ENCODE peak calls at places on chromosomes 11 and 22, in nine cellular contexts. H, K, A, L, Q, Z, E, T and G are unnamed samples.

GRCh38 chr11:11291432-11292015 is 61.5 kb downstream of the CSNK2A3 start:
- DNase-seq in Z (no peak), Q (no peak), T (no peak), A (no peak), H (no peak), K (no peak), E (no peak), L (no peak), G (no peak)

GRCh38 chr11:133337905-133338536 is 194.3 kb downstream of the OPCML start:
- DNase-seq in E (no peak), H (no peak), Z (no peak), T (no peak), K (no peak), L (no peak), A (no peak), Q (no peak), G (no peak)

GRCh38 chr11:12802418-12803085 is 128.3 kb downstream of the TEAD1 start:
- DNase-seq in H (no peak), Q (no peak), T (peak), E (peak), Z (no peak), L (peak), A (peak), K (peak), G (peak)

GRCh38 chr22:25160120-25160996 is 39.3 kb upstream of the CRYBB3 start:
- DNase-seq in L (no peak), K (no peak), Q (no peak), E (no peak), A (no peak), Z (no peak), H (no peak), T (no peak), G (no peak)

GRCh38 chr22:38034884-38035529 is 22.2 kb upstream of the PICK1 start:
- DNase-seq in A (no peak), E (no peak), K (no peak), H (no peak), Q (no peak), T (no peak), Z (no peak), L (peak), G (peak)

GRCh38 chr11:7484645-7485044 is 661 bp upstream of the OLFML1 start:
- DNase-seq in T (no peak), E (no peak), A (no peak), Z (no peak), L (no peak), K (no peak), H (no peak), Q (no peak), G (no peak)

GRCh38 chr11:69660001-69660500 is 15.1 kb downstream of the LTO1 start:
- DNase-seq in E (no peak), Q (no peak), T (no peak), H (no peak), Z (no peak), A (no peak), L (no peak), K (no peak), G (peak)

GRCh38 chr11:129223701-129224149 is 31.6 kb upstream of the ARHGAP32 start:
- DNase-seq in K (no peak), L (peak), T (no peak), E (no peak), Z (no peak), H (no peak), A (no peak), Q (no peak), G (no peak)

GRCh38 chr11:47891886-47892285 is 43.7 kb upstream of the NUP160 start:
- DNase-seq in Q (no peak), E (no peak), T (no peak), A (no peak), Z (no peak), L (peak), K (no peak), H (no peak), G (no peak)

GRCh38 chr11:34302046-34302921 is 55.5 kb downstream of the ABTB2 start:
- DNase-seq in Q (no peak), K (no peak), T (no peak), Z (peak), H (no peak), A (peak), E (peak), L (peak), G (no peak)

GRCh38 chr11:117600261-117600783 is 196.7 kb downstream of the DSCAML1 start:
- DNase-seq in L (no peak), Q (no peak), Z (no peak), K (no peak), T (no peak), A (no peak), H (no peak), E (no peak), G (no peak)

GRCh38 chr11:69598147-69598546 is 42.8 kb upstream of the CCND1 start:
- DNase-seq in A (no peak), Q (no peak), E (peak), H (no peak), K (no peak), T (peak), Z (peak), L (peak), G (no peak)

GRCh38 chr22:36552300-36552699 is 23.3 kb upstream of the EIF3D start:
- DNase-seq in E (no peak), A (no peak), T (no peak), H (no peak), K (no peak), L (no peak), Z (peak), Q (no peak), G (no peak)

GRCh38 chr11:41461057-41461681 is 1.7 kb upstream of the LRRC4C start:
- DNase-seq in Z (peak), K (no peak), A (no peak), L (peak), H (no peak), E (peak), Q (no peak), T (no peak), G (no peak)

GRCh38 chr11:122516686-122517085 is 138.8 kb upstream of the UBASH3B start:
- DNase-seq in H (no peak), Q (no peak), L (peak), T (no peak), E (no peak), K (no peak), A (no peak), Z (no peak), G (no peak)

GRCh38 chr11:117979481-117980211 is 6.5 kb upstream of the IL10RA start:
- DNase-seq in E (no peak), L (no peak), H (no peak), K (no peak), T (peak), A (no peak), Z (no peak), Q (no peak), G (no peak)

GRCh38 chr11:86816251-86816726 is 15.9 kb downstream of the PRSS23 start:
- DNase-seq in A (no peak), Q (no peak), Z (no peak), T (no peak), K (no peak), H (no peak), E (peak), L (peak), G (no peak)

GRCh38 chr22:48907591-48907990 is 920.1 kb downstream of the BRD1 start:
- DNase-seq in K (no peak), T (no peak), Z (no peak), L (no peak), A (no peak), E (no peak), Q (no peak), H (no peak), G (peak)

GRCh38 chr22:45544588-45545170 is 42.0 kb downstream of the FBLN1 start:
- DNase-seq in H (no peak), Z (no peak), A (no peak), E (no peak), K (no peak), Q (no peak), L (no peak), T (no peak), G (no peak)

GRCh38 chr22:46807458-46807857 is 45.0 kb downstream of the TBC1D22A start:
- DNase-seq in L (no peak), K (no peak), H (no peak), Z (no peak), A (no peak), T (no peak), E (no peak), Q (no peak), G (no peak)

GRCh38 chr11:134342572-134343340 is 11.0 kb downstream of the GLB1L2 start:
- DNase-seq in T (no peak), Z (no peak), Q (no peak), E (no peak), L (no peak), K (no peak), A (no peak), H (no peak), G (no peak)

GRCh38 chr22:23231471-23232093 is 51.3 kb downstream of the BCR start:
- DNase-seq in H (no peak), A (no peak), T (no peak), L (peak), Z (no peak), Q (no peak), E (no peak), K (peak), G (no peak)

GRCh38 chr11:47216141-47216798 is 1.5 kb downstream of the DDB2 start:
- DNase-seq in L (peak), Z (peak), A (peak), H (no peak), T (peak), E (peak), K (peak), Q (peak), G (no peak)

GRCh38 chr11:16166571-16166970 is 189.8 kb downstream of the SOX6 start:
- DNase-seq in K (no peak), E (no peak), T (no peak), L (peak), H (no peak), Q (no peak), A (no peak), Z (no peak), G (no peak)

GRCh38 chr22:39250131-39250530 is 5.3 kb upstream of the PDGFB start:
- DNase-seq in L (no peak), E (no peak), K (no peak), Z (no peak), H (no peak), A (no peak), T (no peak), Q (no peak), G (no peak)

GRCh38 chr11:111157571-111157970 is 88.0 kb upstream of the POU2AF2 start:
- DNase-seq in Z (no peak), K (no peak), H (no peak), E (no peak), L (no peak), A (no peak), Q (no peak), T (no peak), G (no peak)

GRCh38 chr22:42768385-42769035 is 47.8 kb upstream of the A4GALT start:
- DNase-seq in K (no peak), L (no peak), Z (no peak), T (no peak), Q (no peak), H (no peak), A (no peak), E (no peak), G (no peak)

GRCh38 chr11:126246636-126247035 is 22.1 kb downstream of the SRPRA start:
- DNase-seq in E (no peak), H (no peak), A (no peak), T (no peak), L (peak), Q (no peak), Z (no peak), K (no peak), G (no peak)

GRCh38 chr11:3964935-3965511 is 109.6 kb downstream of the STIM1 start:
- DNase-seq in H (no peak), E (no peak), Z (no peak), Q (no peak), K (no peak), L (no peak), T (no peak), A (no peak), G (no peak)

GRCh38 chr11:107696140-107696539 is 15.7 kb downstream of the SLN start:
- DNase-seq in A (peak), E (peak), Z (no peak), K (no peak), T (no peak), Q (no peak), H (no peak), L (peak), G (no peak)

DNA sequence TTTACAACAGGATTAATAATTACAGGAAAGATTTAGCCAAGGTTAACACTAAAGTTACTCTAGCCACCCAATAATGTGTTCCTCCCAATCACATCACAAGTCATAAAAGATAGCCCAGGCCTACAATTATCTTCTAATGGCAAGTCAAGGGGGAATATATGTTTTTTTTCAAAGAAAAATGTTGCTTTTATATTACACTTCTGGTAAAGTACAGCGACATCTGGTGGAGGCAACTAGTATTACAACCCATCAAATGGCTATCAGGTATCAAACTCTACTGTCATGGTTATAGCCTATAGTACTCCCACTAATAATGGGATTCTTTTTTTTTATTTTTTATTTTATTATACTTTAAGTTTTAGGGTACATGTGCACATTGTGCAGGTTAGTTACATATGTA is 71.8 kb downstream of the XRRA1 start:
- DNase-seq in L (peak), K (no peak), Q (no peak), H (no peak), A (no peak), Z (peak), E (peak), T (no peak), G (no peak)
- TF ChIP-seq CTCF in L (peak), K (no peak), Q (peak), H (peak), A (peak), Z (peak), E (peak), T (no peak), G (peak)

GRCh38 chr22:28799834-28800307 is 498 bp downstream of the XBP1 start:
- DNase-seq in Q (peak), L (peak), E (peak), T (peak), A (no peak), K (peak), H (peak), Z (peak), G (peak)

GRCh38 chr22:28800308-28801041 is at the start of gene XBP1:
- DNase-seq in A (peak), H (peak), E (peak), K (peak), T (peak), L (peak), Q (peak), Z (peak), G (peak)

GRCh38 chr22:28801845-28802594 is 1.7 kb upstream of the XBP1 start:
- DNase-seq in A (no peak), K (no peak), Z (peak), L (peak), Q (no peak), H (no peak), E (no peak), T (peak), G (peak)

GRCh38 chr22:28799125-28799833 is 1.1 kb downstream of the XBP1 start:
- DNase-seq in K (no peak), E (peak), Z (peak), L (peak), Q (peak), A (peak), H (no peak), T (peak), G (no peak)

GRCh38 chr22:28802595-28803087 is 2.3 kb upstream of the XBP1 start:
- DNase-seq in Z (peak), K (no peak), L (no peak), E (no peak), Q (no peak), H (no peak), T (no peak), A (no peak), G (no peak)
- TF ChIP-seq CTCF in Z (no peak), K (no peak), L (no peak), E (no peak), Q (no peak), H (peak), T (no peak), A (no peak), G (peak)

GRCh38 chr11:36578458-36578857 is 10.7 kb downstream of the RAG1 start:
- DNase-seq in E (no peak), A (no peak), T (no peak), K (no peak), H (no peak), Z (no peak), L (no peak), Q (no peak), G (no peak)

GRCh38 chr11:36586543-36586942 is 7.8 kb upstream of the IFTAP start:
- DNase-seq in E (no peak), K (no peak), Q (no peak), T (no peak), Z (peak), H (no peak), A (no peak), L (no peak), G (no peak)

GRCh38 chr11:36577859-36578258 is 10.1 kb downstream of the RAG1 start:
- DNase-seq in A (no peak), E (peak), T (no peak), K (no peak), Z (no peak), L (peak), H (no peak), Q (no peak), G (no peak)

GRCh38 chr11:36581536-36581935 is 12.8 kb upstream of the IFTAP start:
- DNase-seq in L (no peak), K (no peak), T (no peak), Z (no peak), E (no peak), H (no peak), Q (no peak), A (no peak), G (no peak)

GRCh38 chr11:36583667-36584066 is 10.6 kb upstream of the IFTAP start:
- DNase-seq in T (no peak), E (no peak), Q (no peak), Z (no peak), H (no peak), L (no peak), K (no peak), A (no peak), G (no peak)
- TF ChIP-seq CTCF in T (no peak), E (no peak), Q (no peak), Z (no peak), H (no peak), L (no peak), K (no peak), A (no peak), G (no peak)

GRCh38 chr11:76860539-76861475 is at the start of gene ACER3:
- DNase-seq in A (peak), E (peak), L (peak), H (peak), Q (peak), T (peak), K (peak), Z (peak), G (peak)
- TF ChIP-seq CTCF in A (peak), E (peak), L (peak), H (peak), Q (peak), T (no peak), K (no peak), Z (peak), G (no peak)

DNA sequence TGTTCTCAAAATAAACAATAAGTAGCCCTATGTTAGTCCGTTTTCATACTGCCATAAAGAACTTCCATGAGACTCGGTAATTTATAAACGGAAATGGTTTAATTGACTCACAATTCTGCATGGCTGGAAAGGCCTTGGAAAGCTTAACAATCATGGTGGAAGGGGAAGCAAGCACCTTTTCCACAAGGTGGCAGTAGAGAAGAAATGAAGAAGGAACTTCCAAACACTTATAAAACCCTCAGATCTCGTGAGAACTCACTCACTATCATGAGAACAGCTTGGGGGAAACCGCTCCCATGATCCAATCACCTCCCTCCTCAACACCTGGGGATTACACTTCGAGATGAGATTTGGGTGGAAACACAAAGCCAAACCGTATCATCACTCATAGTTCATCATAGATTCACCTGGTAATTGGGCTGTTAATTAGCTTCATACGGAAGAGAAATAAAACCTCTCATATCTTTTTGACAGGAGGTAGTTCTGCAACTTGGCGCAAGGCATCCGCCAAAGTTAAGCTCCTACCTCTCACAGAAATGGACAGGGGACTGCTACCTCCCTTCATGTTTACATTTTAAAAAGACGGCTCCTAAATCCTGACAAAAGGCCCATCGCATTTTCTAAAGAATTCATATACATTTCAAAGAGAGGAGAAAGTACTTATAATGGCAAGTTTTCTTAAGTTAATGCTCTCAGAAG is 49.0 kb downstream of the MUC15 start:
- DNase-seq in Q (no peak), L (peak), Z (peak), H (no peak), T (no peak), K (no peak), E (peak), A (peak), G (no peak)
- TF ChIP-seq CTCF in Q (no peak), L (peak), Z (no peak), H (peak), T (no peak), K (no peak), E (peak), A (peak), G (no peak)

DNA sequence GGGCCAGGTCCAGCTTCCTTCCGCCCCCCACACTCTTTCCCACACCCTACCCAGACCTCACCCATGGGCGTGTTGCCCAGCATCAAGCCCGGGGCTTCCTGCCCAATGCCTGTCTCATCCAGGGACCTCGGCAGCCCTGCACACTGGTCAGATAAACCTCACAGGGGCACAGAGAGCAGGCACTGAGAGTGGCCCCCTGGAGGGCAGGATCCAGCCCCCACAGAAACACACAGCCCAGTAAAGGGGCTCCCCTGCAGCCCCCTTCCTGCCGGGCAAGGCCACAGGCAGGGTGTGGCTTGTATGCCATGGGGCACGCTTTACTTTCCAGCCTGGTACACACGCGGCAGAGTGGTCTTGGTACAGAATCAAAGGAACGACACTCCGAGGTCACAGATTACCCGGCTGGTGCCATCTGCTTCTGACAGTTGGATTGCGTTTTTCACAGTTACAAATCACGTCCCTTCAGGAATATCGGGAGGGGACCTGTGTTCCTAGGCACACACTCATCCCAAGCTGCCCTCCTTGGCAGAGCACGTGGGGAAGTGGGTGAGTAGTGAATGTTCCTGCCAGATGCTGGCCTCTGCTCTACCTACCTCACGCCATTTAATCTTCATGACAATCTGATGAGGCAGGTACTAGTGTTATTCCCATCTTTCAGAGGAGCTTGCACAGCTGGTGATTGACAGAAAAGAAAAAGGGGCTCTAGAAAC is 20.0 kb upstream of the CD5 start:
- DNase-seq in A (no peak), H (no peak), Z (no peak), L (no peak), E (no peak), K (no peak), T (no peak), Q (no peak), G (no peak)
- TF ChIP-seq CTCF in A (no peak), H (no peak), Z (no peak), L (no peak), E (no peak), K (no peak), T (no peak), Q (no peak), G (no peak)

GRCh38 chr22:21018314-21018713 is 3.3 kb downstream of the P2RX6 start:
- DNase-seq in L (no peak), T (no peak), A (no peak), Z (no peak), E (no peak), Q (no peak), H (no peak), K (no peak), G (no peak)

GRCh38 chr22:21022955-21023614 is 8.1 kb downstream of the P2RX6 start:
- DNase-seq in L (no peak), K (no peak), A (no peak), T (no peak), E (no peak), H (no peak), Z (no peak), Q (no peak), G (no peak)

GRCh38 chr22:21016644-21017420 is 1.9 kb downstream of the P2RX6 start:
- DNase-seq in K (no peak), H (no peak), Z (no peak), A (no peak), L (no peak), Q (no peak), T (no peak), E (no peak), G (no peak)

GRCh38 chr22:21022507-21022906 is 7.5 kb downstream of the P2RX6 start:
- DNase-seq in Q (no peak), L (no peak), Z (no peak), E (no peak), H (no peak), K (no peak), T (no peak), A (no peak), G (no peak)

GRCh38 chr22:21020802-21021429 is 6.0 kb downstream of the P2RX6 start:
- DNase-seq in T (no peak), E (peak), L (no peak), Z (peak), K (no peak), A (no peak), H (no peak), Q (no peak), G (no peak)
- TF ChIP-seq CTCF in T (no peak), E (peak), L (peak), Z (peak), K (no peak), A (peak), H (peak), Q (no peak), G (no peak)

GRCh38 chr11:9265211-9266131 is at the start of gene DENND5A:
- DNase-seq in Z (peak), H (peak), E (peak), A (no peak), K (peak), L (peak), T (peak), Q (peak), G (peak)
- TF ChIP-seq CTCF in Z (no peak), H (no peak), E (no peak), A (no peak), K (no peak), L (no peak), T (no peak), Q (no peak), G (no peak)